ENCODE peak calls at places on chromosomes 7 and 10, in four cellular contexts. W is endodermal cell, Q is Calu3, D is SK-N-SH. R is an unnamed sample.

GRCh38 chr10:85575441-85575840 is 791.2 kb downstream of the GRID1 start:
- DNase-seq in W (peak; percentile 66), D (no peak), Q (no peak), R (no peak)

GRCh38 chr10:86944471-86944870 is 12.9 kb downstream of the MMRN2 start:
- DNase-seq in D (no peak), Q (no peak), W (no peak), R (no peak)

GRCh38 chr10:113028393-113029054 is 78.5 kb downstream of the TCF7L2 start:
- DNase-seq in Q (no peak), W (no peak), D (no peak), R (no peak)

GRCh38 chr10:13969118-13969791 is 361.5 kb downstream of the FRMD4A start:
- DNase-seq in W (no peak), Q (no peak), D (no peak), R (no peak)

GRCh38 chr7:123770378-123770777 is 21.6 kb upstream of the WASL start:
- DNase-seq in D (no peak), W (no peak), Q (peak; percentile 24), R (no peak)

GRCh38 chr10:25565570-25565969 is 368.5 kb upstream of the MYO3A start:
- DNase-seq in D (no peak), Q (no peak), W (peak; percentile 55), R (no peak)

GRCh38 chr7:143172354-143172753 is 10.9 kb upstream of the TAS2R39 start:
- DNase-seq in W (no peak), Q (peak; percentile 71), D (no peak), R (no peak)

GRCh38 chr7:47720141-47720906 is 138.4 kb upstream of the TNS3 start:
- DNase-seq in W (no peak), Q (no peak), D (peak; percentile 59), R (no peak)

GRCh38 chr10:122637371-122637770 is 62.3 kb downstream of the C10orf120 start:
- DNase-seq in W (no peak), Q (no peak), D (peak; percentile 64), R (no peak)

GRCh38 chr7:148620749-148621372 is 30.3 kb downstream of the C7orf33 start:
- DNase-seq in D (no peak), W (no peak), Q (peak; percentile 10), R (no peak)

GRCh38 chr7:150903627-150904026 is 51.3 kb downstream of the AOC1 start:
- DNase-seq in W (no peak), Q (peak; percentile 89), D (peak; percentile 40), R (peak; percentile 81)

GRCh38 chr10:31099664-31100063 is 68.0 kb upstream of the ZNF438 start:
- DNase-seq in Q (peak; percentile 91), W (no peak), D (no peak), R (no peak)

GRCh38 chr10:35992107-35992506 is 350.0 kb upstream of the FZD8 start:
- DNase-seq in D (no peak), W (no peak), Q (no peak), R (no peak)

GRCh38 chr7:158816995-158817394 is 12.3 kb downstream of the ESYT2 start:
- DNase-seq in Q (peak; percentile 77), W (peak; percentile 43), D (no peak), R (no peak)

GRCh38 chr7:66460921-66461361 is 167.7 kb upstream of the KCTD7 start:
- DNase-seq in D (no peak), Q (no peak), W (no peak), R (no peak)

GRCh38 chr10:72460271-72460670 is 105.6 kb upstream of the DNAJB12 start:
- DNase-seq in D (peak; percentile 4), W (no peak), Q (no peak), R (no peak)

GRCh38 chr7:2729893-2730716 is 42.1 kb downstream of the AMZ1 start:
- DNase-seq in Q (no peak), W (peak; percentile 40), D (no peak), R (no peak)

GRCh38 chr7:99252166-99252895 is 20.3 kb upstream of the MYH16 start:
- DNase-seq in D (no peak), W (peak; percentile 61), Q (no peak), R (no peak)

GRCh38 chr10:47134166-47134565 is 165.8 kb upstream of the GDF10 start:
- DNase-seq in Q (no peak), D (no peak), W (no peak), R (no peak)

GRCh38 chr7:94244760-94245159 is 149.9 kb upstream of the COL1A2 start:
- DNase-seq in D (no peak), Q (no peak), W (no peak), R (no peak)

GRCh38 chr10:132064082-132064755 is 1.5 kb upstream of the JAKMIP3 start:
- DNase-seq in W (no peak), D (no peak), Q (no peak), R (no peak)

GRCh38 chr7:138913783-138914182 is 67.4 kb downstream of the KIAA1549 start:
- DNase-seq in D (no peak), W (no peak), Q (no peak), R (no peak)

GRCh38 chr10:77649333-77650331 is 12.0 kb upstream of the KCNMA1 start:
- DNase-seq in W (peak; percentile 74), D (no peak), Q (no peak), R (no peak)

GRCh38 chr7:226281-226882 is 34.0 kb downstream of the FAM20C start:
- DNase-seq in D (no peak), W (no peak), Q (peak; percentile 63), R (peak; percentile 74)

GRCh38 chr7:55523366-55523765 is 48.9 kb downstream of the VOPP1 start:
- DNase-seq in Q (no peak), D (no peak), W (no peak), R (no peak)

GRCh38 chr7:130388671-130389070 is 8.4 kb downstream of the CPA1 start:
- DNase-seq in W (no peak), Q (no peak), D (no peak), R (no peak)

GRCh38 chr7:121591916-121592315 is 195.8 kb upstream of the FAM3C start:
- DNase-seq in D (no peak), W (no peak), Q (no peak), R (no peak)

GRCh38 chr7:100348805-100349204 is 9.1 kb upstream of the PILRB start:
- DNase-seq in Q (no peak), D (no peak), W (no peak), R (no peak)

DNA sequence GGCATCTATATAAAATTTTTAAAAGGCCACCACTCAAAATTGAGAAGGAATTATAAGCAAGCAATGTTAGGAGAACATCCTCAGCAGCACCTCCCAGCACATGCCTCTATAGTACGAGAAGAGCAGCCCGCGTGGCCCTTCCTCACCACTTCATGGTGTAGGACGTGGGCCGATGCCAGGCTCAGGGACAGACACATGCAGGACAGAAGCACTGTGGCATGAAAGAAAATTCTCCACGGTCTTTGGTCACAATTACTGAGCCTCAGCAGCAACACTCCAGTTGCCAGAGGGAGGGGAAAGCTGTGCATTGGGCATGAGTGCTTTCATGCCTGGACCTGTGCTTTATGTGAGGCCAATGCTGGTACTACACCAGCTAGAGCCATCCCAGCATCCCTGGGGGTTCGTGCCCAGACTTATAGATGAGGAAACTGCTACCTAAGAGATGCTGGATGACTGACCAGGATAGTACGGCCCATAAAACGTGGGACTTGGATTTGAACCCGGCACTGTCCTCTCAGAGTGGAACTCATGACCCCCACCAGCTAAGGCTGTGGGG is 164.7 kb downstream of the ADAM12 start:
- DNase-seq in Q (no peak), W (no peak), D (no peak), R (no peak)
- TF ChIP-seq CTCF in Q (no peak), W (peak; percentile 24), D (no peak), R (peak; percentile 11)

DNA sequence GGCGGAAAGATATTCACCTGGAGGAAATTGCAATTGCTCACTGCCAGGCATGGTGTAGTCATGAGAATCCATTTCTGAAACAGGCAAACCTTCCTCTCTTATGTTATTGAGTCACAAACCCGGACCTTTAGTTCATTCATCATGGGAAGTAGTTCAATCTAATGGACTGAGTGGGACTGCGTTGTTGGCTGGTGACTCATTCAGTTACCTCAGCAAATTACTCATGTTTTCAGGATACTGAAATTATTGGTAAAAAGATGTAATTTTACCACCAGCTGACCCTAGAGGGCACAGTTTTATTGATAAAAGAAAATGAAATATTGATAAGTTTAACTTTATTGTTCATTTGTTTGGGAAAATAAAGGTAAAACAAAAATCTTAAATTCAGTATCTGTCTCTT is 1194.4 kb upstream of the SORCS1 start:
- DNase-seq in W (no peak), Q (peak; percentile 10), D (peak; percentile 4), R (peak; percentile 91)
- TF ChIP-seq CTCF in W (no peak), Q (no peak), D (peak; percentile 69), R (peak; percentile 35)

GRCh38 chr10:116630020-116630419 is 9.3 kb downstream of the PNLIPRP2 start:
- DNase-seq in Q (no peak), W (no peak), D (no peak), R (no peak)

GRCh38 chr10:116626815-116627214 is 6.1 kb downstream of the PNLIPRP2 start:
- DNase-seq in W (no peak), D (no peak), Q (no peak), R (no peak)

GRCh38 chr10:116629340-116629739 is 8.6 kb downstream of the PNLIPRP2 start:
- DNase-seq in W (peak; percentile 72), Q (no peak), D (no peak), R (no peak)

GRCh38 chr10:116625845-116626244 is 5.1 kb downstream of the PNLIPRP2 start:
- DNase-seq in D (no peak), Q (no peak), W (no peak), R (no peak)

DNA sequence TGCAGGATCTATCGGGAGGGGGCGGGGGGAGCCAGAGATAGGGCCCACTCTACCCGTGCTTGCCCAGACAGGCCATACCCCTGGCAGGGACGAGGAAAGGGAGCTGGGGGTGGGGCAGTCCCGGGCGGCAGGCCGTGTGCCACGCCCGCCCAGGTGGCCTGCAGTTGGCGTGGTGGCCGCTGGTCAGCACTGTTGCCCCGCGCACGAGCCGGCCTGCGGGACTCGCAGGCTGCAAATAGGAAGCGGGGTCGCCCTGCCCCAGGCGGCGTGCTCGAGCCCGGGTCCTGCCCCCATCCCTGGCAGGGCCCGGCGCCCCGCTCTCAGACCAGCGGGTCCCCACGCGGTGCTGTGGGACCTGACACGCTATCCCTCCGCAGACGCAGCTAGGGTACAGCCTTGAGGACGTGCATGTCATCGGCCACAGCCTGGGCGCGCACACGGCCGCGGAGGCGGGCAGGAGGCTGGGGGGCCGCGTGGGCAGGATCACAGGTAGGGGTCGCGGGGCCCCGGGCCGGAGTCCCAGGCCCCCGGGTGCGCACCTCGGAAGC is 6.7 kb downstream of the PNLIPRP2 start:
- DNase-seq in W (peak; percentile 91), Q (peak; percentile 63), D (peak; percentile 92), R (no peak)
- TF ChIP-seq CTCF in W (peak; percentile 81), Q (peak; percentile 27), D (peak; percentile 45), R (peak; percentile 32)

GRCh38 chr7:4815609-4816418 is 40.4 kb downstream of the AP5Z1 start:
- DNase-seq in D (peak; percentile 39), W (no peak), Q (peak; percentile 30), R (no peak)
- TF ChIP-seq CTCF in D (no peak), W (peak; percentile 44), Q (peak; percentile 64), R (no peak)

GRCh38 chr10:118594392-118595063 is 920 bp downstream of the PRLHR start:
- DNase-seq in D (peak; percentile 75), Q (no peak), W (peak; percentile 98), R (no peak)
- TF ChIP-seq CTCF in D (peak; percentile 23), Q (no peak), W (peak; percentile 86), R (peak; percentile 49)